ENCODE peak calls at places on chromosomes 1 and 21, in nine cellular contexts. X, K, P, V, S, A, C, N and R are unnamed samples.

GRCh38 chr1:1536938-1537546 is 3.4 kb downstream of the TMEM240 start:
- DNase-seq in X (no peak), K (no peak), P (no peak), V (no peak), S (no peak), A (no peak), C (no peak), N (no peak), R (no peak)

GRCh38 chr1:163055531-163055930 is 13.6 kb upstream of the RGS4 start:
- DNase-seq in X (no peak), K (no peak), P (no peak), V (no peak), S (peak; percentile 2), A (no peak), C (no peak), N (no peak), R (no peak)

GRCh38 chr1:69967245-69967766 is 238.1 kb downstream of the LRRC40 start:
- DNase-seq in X (no peak), K (peak; percentile 10), P (no peak), V (no peak), S (peak; percentile 40), A (no peak), C (no peak), N (no peak), R (no peak)

GRCh38 chr1:155504207-155504606 is 58.4 kb downstream of the ASH1L start:
- DNase-seq in X (no peak), K (peak; percentile 70), P (no peak), V (no peak), S (peak; percentile 40), A (peak; percentile 52), C (peak; percentile 27), N (no peak), R (no peak)

GRCh38 chr1:185213086-185213485 is 56.1 kb downstream of the SWT1 start:
- DNase-seq in X (peak; percentile 13), K (peak; percentile 6), P (no peak), V (no peak), S (no peak), A (no peak), C (no peak), N (no peak), R (no peak)

GRCh38 chr1:240732390-240732789 is 120.4 kb upstream of the GREM2 start:
- DNase-seq in X (no peak), K (peak; percentile 82), P (no peak), V (no peak), S (peak; percentile 52), A (peak; percentile 58), C (peak; percentile 65), N (no peak), R (peak; percentile 25)

GRCh38 chr1:50658421-50659076 is 235.3 kb upstream of the DMRTA2 start:
- DNase-seq in X (no peak), K (peak; percentile 63), P (no peak), V (no peak), S (no peak), A (peak; percentile 61), C (no peak), N (no peak), R (no peak)

GRCh38 chr1:201731142-201731541 is 97.8 kb upstream of the IPO9 start:
- DNase-seq in X (no peak), K (no peak), P (no peak), V (no peak), S (no peak), A (no peak), C (no peak), N (no peak), R (no peak)

GRCh38 chr1:32455958-32456357 is 8.9 kb upstream of the ZBTB8B start:
- DNase-seq in X (no peak), K (no peak), P (no peak), V (no peak), S (no peak), A (no peak), C (no peak), N (no peak), R (no peak)

GRCh38 chr21:39518055-39518844 is 66.5 kb downstream of the SH3BGR start:
- DNase-seq in X (peak; percentile 4), K (peak; percentile 50), P (peak; percentile 52), V (peak; percentile 42), S (peak; percentile 66), A (peak; percentile 60), C (peak; percentile 81), N (peak; percentile 49), R (no peak)

DNA sequence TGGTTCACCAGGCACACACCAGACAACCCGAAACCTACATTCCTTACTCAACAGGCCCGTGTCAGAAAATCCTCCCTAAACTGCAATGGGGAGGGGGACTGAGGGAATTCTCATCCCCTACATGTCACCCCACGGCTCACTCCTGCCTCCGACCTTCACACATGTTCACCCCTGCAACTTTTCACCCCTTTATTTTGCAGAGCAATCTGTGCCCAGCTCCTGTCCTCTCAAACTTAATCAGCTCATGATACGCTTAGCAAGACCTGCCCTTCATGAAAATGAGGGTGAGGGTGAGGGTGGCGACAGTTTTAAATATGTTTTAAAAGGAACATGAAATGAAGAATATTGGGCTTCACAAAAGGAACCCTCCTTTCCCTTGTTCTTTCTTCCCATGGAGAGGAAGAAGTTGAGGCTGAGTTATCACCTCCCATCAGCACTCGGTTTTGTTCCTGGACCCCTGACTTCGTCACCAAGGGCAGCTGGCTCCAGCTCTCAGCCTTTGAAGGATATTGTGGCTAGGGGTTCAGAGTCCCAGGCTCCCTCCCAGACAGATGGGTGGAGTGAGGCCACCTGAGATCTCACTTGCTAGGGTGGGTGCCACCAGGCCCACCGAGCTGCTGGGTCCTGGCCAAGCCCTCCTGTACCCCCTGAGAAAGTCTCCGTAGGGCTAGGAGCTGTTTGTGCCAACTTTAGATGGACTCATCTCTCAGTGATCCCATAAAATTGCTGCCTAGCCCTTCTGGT is 6.7 kb downstream of the MX2 start:
- DNase-seq in X (no peak), K (no peak), P (no peak), V (no peak), S (no peak), A (no peak), C (no peak), N (no peak), R (no peak)
- H3K4me3 ChIP-seq in X (no peak overlapping the region), K (no peak overlapping the region), P (no peak overlapping the region), V (no peak overlapping the region), S (peak overlapping the region; percentile 99), A (no peak overlapping the region), C (no peak overlapping the region), N (no peak overlapping the region), R (no peak overlapping the region)

GRCh38 chr1:113905435-113905861 is 322 bp downstream of the DCLRE1B start:
- DNase-seq in X (no peak), K (peak; percentile 8), P (no peak), V (no peak), S (peak; percentile 54), A (peak; percentile 18), C (peak; percentile 28), N (no peak), R (no peak)
- TF ChIP-seq CTCF in X (no peak), K (no peak), P (no peak), V (no peak), S (no peak), A (no peak), C (no peak), N (no peak), R (no peak)

DNA sequence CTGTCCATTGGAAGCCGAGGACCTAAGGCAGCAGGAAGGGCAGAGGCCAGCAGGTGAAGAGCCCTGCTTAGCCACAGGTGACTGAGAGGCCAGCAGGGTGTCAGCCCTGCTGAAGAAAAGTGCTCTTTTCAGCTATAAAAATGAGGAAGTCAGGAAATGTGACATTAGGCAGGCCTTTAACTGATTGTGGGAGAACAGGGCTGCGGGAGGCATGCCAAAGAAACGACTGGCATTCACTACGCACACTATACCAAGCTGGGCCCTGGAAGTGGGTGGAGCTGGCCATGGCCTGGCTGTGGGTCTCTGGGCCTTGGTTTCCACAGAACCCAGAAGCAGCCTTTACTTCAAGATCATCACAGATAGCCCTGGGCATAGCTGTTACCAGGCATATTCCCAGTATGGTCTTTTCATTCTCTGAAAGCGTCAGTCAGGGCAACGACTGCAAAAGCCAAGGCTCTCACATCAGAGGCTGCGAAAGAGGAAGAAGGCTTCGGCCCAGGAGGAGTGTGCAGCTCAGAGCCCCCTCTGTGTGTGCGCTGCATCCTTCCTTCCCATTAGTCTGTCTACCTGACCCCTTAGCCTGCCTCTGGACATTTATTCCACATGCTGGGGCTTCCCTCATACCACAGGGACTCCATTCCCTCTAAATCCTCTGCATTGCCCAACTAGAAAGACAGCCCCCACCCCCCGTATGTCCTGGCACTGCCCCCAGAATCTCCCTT is 14.3 kb downstream of the SLC2A1 start:
- DNase-seq in X (no peak), K (no peak), P (peak; percentile 71), V (peak; percentile 73), S (peak; percentile 38), A (no peak), C (no peak), N (no peak), R (no peak)
- H3K4me3 ChIP-seq in X (no peak overlapping the region), K (no peak overlapping the region), P (no peak overlapping the region), V (no peak overlapping the region), S (no peak overlapping the region), A (peak overlapping the region; percentile 28), C (no peak overlapping the region), N (no peak overlapping the region), R (no peak overlapping the region)

GRCh38 chr1:93705897-93706500 is 24.4 kb upstream of the BCAR3 start:
- DNase-seq in X (no peak), K (no peak), P (no peak), V (no peak), S (peak; percentile 23), A (peak; percentile 69), C (no peak), N (no peak), R (no peak)
- TF ChIP-seq CTCF in X (no peak), K (no peak), P (no peak), V (no peak), S (no peak), A (no peak), C (no peak), N (no peak), R (no peak)

GRCh38 chr1:184035719-184036516 is 1.6 kb downstream of the COLGALT2 start:
- DNase-seq in X (no peak), K (no peak), P (no peak), V (no peak), S (no peak), A (no peak), C (no peak), N (no peak), R (no peak)
- H3K4me3 ChIP-seq in X (peak overlapping the region; percentile 57), K (peak overlapping the region; percentile 75), P (no peak overlapping the region), V (no peak overlapping the region), S (no peak overlapping the region), A (no peak overlapping the region), C (peak overlapping the region; percentile 60), N (peak overlapping the region; percentile 54), R (peak overlapping the region; percentile 55)